ENCODE peak calls at places on chromosomes 13 and 19, in six cellular contexts. One of them, this sample, is unnamed. For H3K9me3, the result is how much of the 10 kb centered on the place peaks cover.

GRCh38 chr19:17681505-17682125 is 6.5 kb downstream of the UNC13A start:
- DNase-seq in HCT116: no peak
- DNase-seq in body of pancreas: no peak
- DNase-seq in RWPE2: no peak
- DNase-seq in left ventricle myocardium inferior: peak
- DNase-seq in transverse colon: no peak
- DNase-seq in this sample: peak

GRCh38 chr13:70347947-70348620 is 239.8 kb upstream of the KLHL1 start:
- DNase-seq in body of pancreas: peak
- DNase-seq in transverse colon: no peak
- DNase-seq in RWPE2: no peak
- DNase-seq in left ventricle myocardium inferior: no peak
- DNase-seq in HCT116: no peak
- DNase-seq in this sample: no peak

GRCh38 chr13:25686831-25687495 is 315.2 kb downstream of the ATP8A2 start:
- DNase-seq in body of pancreas: no peak
- DNase-seq in RWPE2: no peak
- DNase-seq in transverse colon: no peak
- DNase-seq in HCT116: no peak
- DNase-seq in left ventricle myocardium inferior: no peak
- DNase-seq in this sample: no peak

GRCh38 chr13:37429976-37430375 is 168.6 kb downstream of the POSTN start:
- DNase-seq in left ventricle myocardium inferior: no peak
- DNase-seq in body of pancreas: no peak
- DNase-seq in transverse colon: no peak
- DNase-seq in HCT116: no peak
- DNase-seq in RWPE2: no peak
- DNase-seq in this sample: peak

GRCh38 chr19:29098863-29099481 is 114.0 kb downstream of the UQCRFS1 start:
- DNase-seq in transverse colon: peak
- DNase-seq in left ventricle myocardium inferior: peak
- DNase-seq in HCT116: no peak
- DNase-seq in body of pancreas: peak
- DNase-seq in RWPE2: peak
- DNase-seq in this sample: peak

GRCh38 chr19:14434157-14434501 is 1.0 kb downstream of the PKN1 start:
- DNase-seq in RWPE2: no peak
- DNase-seq in transverse colon: no peak
- DNase-seq in left ventricle myocardium inferior: no peak
- DNase-seq in body of pancreas: peak
- DNase-seq in HCT116: no peak
- DNase-seq in this sample: no peak

GRCh38 chr19:10339380-10339960 is at the start of gene ICAM3:
- DNase-seq in HCT116: no peak
- DNase-seq in left ventricle myocardium inferior: peak
- DNase-seq in RWPE2: no peak
- DNase-seq in body of pancreas: no peak
- DNase-seq in transverse colon: peak
- DNase-seq in this sample: no peak

GRCh38 chr13:113464476-113464875 is 11.2 kb upstream of the ADPRHL1 start:
- DNase-seq in left ventricle myocardium inferior: no peak
- DNase-seq in body of pancreas: no peak
- DNase-seq in RWPE2: no peak
- DNase-seq in transverse colon: no peak
- DNase-seq in HCT116: no peak
- DNase-seq in this sample: no peak

GRCh38 chr19:30060872-30061556 is 119.0 kb downstream of the URI1 start:
- DNase-seq in left ventricle myocardium inferior: no peak
- DNase-seq in RWPE2: no peak
- DNase-seq in transverse colon: no peak
- DNase-seq in body of pancreas: no peak
- DNase-seq in HCT116: no peak
- DNase-seq in this sample: no peak

GRCh38 chr19:56973713-56974553 is 133.4 kb upstream of the PEG3 start:
- DNase-seq in transverse colon: no peak
- DNase-seq in body of pancreas: no peak
- DNase-seq in HCT116: no peak
- DNase-seq in RWPE2: no peak
- DNase-seq in left ventricle myocardium inferior: no peak
- DNase-seq in this sample: no peak

GRCh38 chr19:10981496-10981895 is 20.7 kb downstream of the SMARCA4 start:
- DNase-seq in HCT116: no peak
- DNase-seq in body of pancreas: no peak
- DNase-seq in RWPE2: no peak
- DNase-seq in transverse colon: no peak
- DNase-seq in left ventricle myocardium inferior: no peak
- DNase-seq in this sample: no peak

GRCh38 chr13:47865883-47866282 is 135.2 kb downstream of the SUCLA2 start:
- DNase-seq in HCT116: no peak
- DNase-seq in transverse colon: no peak
- DNase-seq in RWPE2: no peak
- DNase-seq in body of pancreas: no peak
- DNase-seq in left ventricle myocardium inferior: no peak
- DNase-seq in this sample: no peak

GRCh38 chr19:41844601-41845000 is at the start of gene LYPD4:
- DNase-seq in left ventricle myocardium inferior: no peak
- DNase-seq in RWPE2: no peak
- DNase-seq in HCT116: no peak
- DNase-seq in body of pancreas: no peak
- DNase-seq in transverse colon: no peak
- DNase-seq in this sample: no peak

GRCh38 chr19:46533085-46534081 is 37.7 kb upstream of the PNMA8B start:
- DNase-seq in RWPE2: no peak
- DNase-seq in transverse colon: no peak
- DNase-seq in HCT116: no peak
- DNase-seq in left ventricle myocardium inferior: no peak
- DNase-seq in body of pancreas: no peak
- DNase-seq in this sample: no peak

GRCh38 chr19:6060600-6061391 is 49.5 kb downstream of the RFX2 start:
- DNase-seq in body of pancreas: no peak
- DNase-seq in transverse colon: no peak
- DNase-seq in left ventricle myocardium inferior: no peak
- DNase-seq in HCT116: no peak
- DNase-seq in RWPE2: peak
- DNase-seq in this sample: no peak

GRCh38 chr13:42865703-42866102 is 84.3 kb downstream of the FAM216B start:
- DNase-seq in RWPE2: no peak
- DNase-seq in body of pancreas: no peak
- DNase-seq in left ventricle myocardium inferior: no peak
- DNase-seq in transverse colon: no peak
- DNase-seq in HCT116: no peak
- DNase-seq in this sample: no peak

GRCh38 chr13:44668707-44669106 is 92.6 kb upstream of the TSC22D1 start:
- DNase-seq in HCT116: no peak
- DNase-seq in transverse colon: no peak
- DNase-seq in body of pancreas: no peak
- DNase-seq in RWPE2: no peak
- DNase-seq in left ventricle myocardium inferior: no peak
- DNase-seq in this sample: no peak

DNA sequence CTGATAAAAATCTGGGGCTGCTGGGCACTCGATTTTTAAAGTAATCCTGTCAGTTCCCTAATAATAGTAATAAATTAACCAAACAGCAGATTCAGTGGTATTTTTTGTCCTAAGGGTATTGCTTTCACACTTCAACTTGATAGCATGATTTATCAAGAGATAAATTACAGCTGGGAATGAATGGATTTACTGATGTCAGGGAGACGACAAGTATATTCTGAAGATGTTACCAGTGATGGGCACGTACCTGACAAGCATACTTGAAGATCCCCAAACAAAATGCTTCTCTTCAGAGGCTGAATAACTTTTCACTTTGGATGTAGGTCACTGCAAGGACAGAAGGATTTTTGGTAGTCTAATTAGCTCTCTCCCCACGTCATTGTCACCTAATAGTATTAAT is 82.0 kb downstream of the OLFM4 start:
- DNase-seq in body of pancreas: no peak
- DNase-seq in left ventricle myocardium inferior: no peak
- DNase-seq in HCT116: no peak
- DNase-seq in RWPE2: no peak
- DNase-seq in transverse colon: no peak
- DNase-seq in this sample: no peak
- H3K4me3 ChIP-seq in body of pancreas: no peak
- H3K4me3 ChIP-seq in left ventricle myocardium inferior: no peak
- H3K4me3 ChIP-seq in HCT116: no peak
- H3K4me3 ChIP-seq in RWPE2: no peak
- H3K4me3 ChIP-seq in transverse colon: no peak
- H3K4me3 ChIP-seq in this sample: no peak

GRCh38 chr19:58294743-58295374 is 10.3 kb upstream of the ERVK3-1 start:
- DNase-seq in left ventricle myocardium inferior: no peak
- DNase-seq in HCT116: no peak
- DNase-seq in transverse colon: no peak
- DNase-seq in RWPE2: no peak
- DNase-seq in body of pancreas: no peak
- DNase-seq in this sample: no peak
- H3K9me3 ChIP-seq in left ventricle myocardium inferior: half or more
- H3K9me3 ChIP-seq in HCT116: under half
- H3K9me3 ChIP-seq in transverse colon: under half
- H3K9me3 ChIP-seq in RWPE2: under half
- H3K9me3 ChIP-seq in body of pancreas: under half
- H3K9me3 ChIP-seq in this sample: under half

GRCh38 chr13:95608640-95609280 is 35.7 kb downstream of the DZIP1 start:
- DNase-seq in RWPE2: no peak
- DNase-seq in transverse colon: no peak
- DNase-seq in left ventricle myocardium inferior: no peak
- DNase-seq in HCT116: no peak
- DNase-seq in body of pancreas: no peak
- DNase-seq in this sample: no peak

GRCh38 chr13:95603887-95604533 is 40.5 kb downstream of the DZIP1 start:
- DNase-seq in left ventricle myocardium inferior: no peak
- DNase-seq in transverse colon: peak
- DNase-seq in body of pancreas: peak
- DNase-seq in HCT116: no peak
- DNase-seq in RWPE2: peak
- DNase-seq in this sample: no peak

GRCh38 chr13:95604534-95604915 is 40.0 kb downstream of the DZIP1 start:
- DNase-seq in RWPE2: no peak
- DNase-seq in transverse colon: no peak
- DNase-seq in left ventricle myocardium inferior: no peak
- DNase-seq in HCT116: no peak
- DNase-seq in body of pancreas: no peak
- DNase-seq in this sample: no peak

GRCh38 chr13:95605426-95606125 is 38.9 kb downstream of the DZIP1 start:
- DNase-seq in RWPE2: no peak
- DNase-seq in body of pancreas: no peak
- DNase-seq in HCT116: no peak
- DNase-seq in transverse colon: no peak
- DNase-seq in left ventricle myocardium inferior: no peak
- DNase-seq in this sample: no peak

DNA sequence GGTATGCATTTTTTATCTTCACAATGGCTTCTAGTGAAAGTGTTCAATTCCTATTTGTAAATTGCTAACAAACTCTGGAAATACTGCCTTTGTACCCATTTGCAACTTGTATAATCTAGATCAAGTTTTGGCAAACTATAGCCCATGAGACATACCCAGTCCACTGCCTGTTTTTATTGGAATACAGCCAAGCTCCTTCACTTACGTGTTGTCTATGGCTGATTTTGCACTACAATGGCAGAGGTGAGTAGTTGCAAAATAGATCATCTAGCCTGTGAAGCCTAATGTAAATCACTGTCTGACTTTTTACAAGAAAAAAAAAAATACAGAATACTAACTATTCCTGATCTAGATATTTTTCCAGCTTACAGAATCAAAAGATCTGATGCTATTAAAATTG is 37.1 kb downstream of the DZIP1 start:
- DNase-seq in left ventricle myocardium inferior: no peak
- DNase-seq in HCT116: no peak
- DNase-seq in RWPE2: no peak
- DNase-seq in transverse colon: no peak
- DNase-seq in body of pancreas: no peak
- DNase-seq in this sample: peak
- TF ChIP-seq CTCF in left ventricle myocardium inferior: no peak
- TF ChIP-seq CTCF in HCT116: no peak
- TF ChIP-seq CTCF in RWPE2: no peak
- TF ChIP-seq CTCF in transverse colon: no peak
- TF ChIP-seq CTCF in body of pancreas: no peak
- TF ChIP-seq CTCF in this sample: no peak

GRCh38 chr19:40279761-40280607 is 5.2 kb downstream of the AKT2 start:
- DNase-seq in transverse colon: no peak
- DNase-seq in body of pancreas: no peak
- DNase-seq in left ventricle myocardium inferior: no peak
- DNase-seq in RWPE2: no peak
- DNase-seq in HCT116: no peak
- DNase-seq in this sample: no peak
- H3K4me3 ChIP-seq in transverse colon: no peak
- H3K4me3 ChIP-seq in body of pancreas: no peak
- H3K4me3 ChIP-seq in left ventricle myocardium inferior: peak
- H3K4me3 ChIP-seq in RWPE2: no peak
- H3K4me3 ChIP-seq in HCT116: no peak
- H3K4me3 ChIP-seq in this sample: no peak

GRCh38 chr13:80454245-80454644 is 113.3 kb upstream of the SPRY2 start:
- DNase-seq in body of pancreas: no peak
- DNase-seq in RWPE2: no peak
- DNase-seq in transverse colon: no peak
- DNase-seq in HCT116: no peak
- DNase-seq in left ventricle myocardium inferior: no peak
- DNase-seq in this sample: peak

GRCh38 chr13:80448725-80449124 is 107.8 kb upstream of the SPRY2 start:
- DNase-seq in RWPE2: no peak
- DNase-seq in transverse colon: no peak
- DNase-seq in HCT116: no peak
- DNase-seq in left ventricle myocardium inferior: no peak
- DNase-seq in body of pancreas: no peak
- DNase-seq in this sample: no peak

GRCh38 chr13:80447747-80448146 is 106.8 kb upstream of the SPRY2 start:
- DNase-seq in RWPE2: no peak
- DNase-seq in HCT116: no peak
- DNase-seq in transverse colon: no peak
- DNase-seq in left ventricle myocardium inferior: no peak
- DNase-seq in body of pancreas: no peak
- DNase-seq in this sample: no peak

GRCh38 chr13:80452279-80452678 is 111.4 kb upstream of the SPRY2 start:
- DNase-seq in transverse colon: no peak
- DNase-seq in HCT116: no peak
- DNase-seq in body of pancreas: no peak
- DNase-seq in RWPE2: no peak
- DNase-seq in left ventricle myocardium inferior: no peak
- DNase-seq in this sample: no peak
- H3K9me3 ChIP-seq in transverse colon: under half
- H3K9me3 ChIP-seq in HCT116: under half
- H3K9me3 ChIP-seq in body of pancreas: under half
- H3K9me3 ChIP-seq in RWPE2: under half
- H3K9me3 ChIP-seq in left ventricle myocardium inferior: under half
- H3K9me3 ChIP-seq in this sample: under half

GRCh38 chr19:58406818-58407657 is 1.4 kb upstream of the ZNF584 start:
- DNase-seq in HCT116: no peak
- DNase-seq in left ventricle myocardium inferior: no peak
- DNase-seq in RWPE2: no peak
- DNase-seq in transverse colon: no peak
- DNase-seq in body of pancreas: no peak
- DNase-seq in this sample: no peak
- TF ChIP-seq CTCF in HCT116: no peak
- TF ChIP-seq CTCF in left ventricle myocardium inferior: peak
- TF ChIP-seq CTCF in RWPE2: peak
- TF ChIP-seq CTCF in transverse colon: peak
- TF ChIP-seq CTCF in body of pancreas: peak
- TF ChIP-seq CTCF in this sample: peak

DNA sequence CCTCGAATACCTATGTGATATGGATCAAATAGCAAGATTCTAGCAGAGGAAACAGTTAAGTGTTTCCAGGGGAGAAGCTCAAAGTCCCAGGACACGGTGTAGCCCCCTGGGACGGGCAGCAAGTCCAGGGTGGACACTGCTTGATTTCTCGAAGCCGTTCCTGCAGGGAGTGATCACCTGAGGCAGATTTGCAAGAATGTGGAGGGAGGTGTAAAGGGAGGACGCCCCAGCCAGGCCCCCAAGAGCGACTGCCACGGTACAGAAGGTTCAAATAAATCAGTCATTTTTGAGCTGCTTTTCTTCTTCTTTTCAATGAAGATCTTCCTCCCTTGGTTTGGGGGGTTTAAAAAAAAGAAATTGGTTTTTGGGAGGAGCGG is 41.4 kb downstream of the KLF2 start:
- DNase-seq in transverse colon: no peak
- DNase-seq in HCT116: no peak
- DNase-seq in RWPE2: no peak
- DNase-seq in body of pancreas: no peak
- DNase-seq in left ventricle myocardium inferior: no peak
- DNase-seq in this sample: no peak
- H3K4me3 ChIP-seq in transverse colon: no peak
- H3K4me3 ChIP-seq in HCT116: no peak
- H3K4me3 ChIP-seq in RWPE2: no peak
- H3K4me3 ChIP-seq in body of pancreas: no peak
- H3K4me3 ChIP-seq in left ventricle myocardium inferior: no peak
- H3K4me3 ChIP-seq in this sample: no peak

This sample was measured in cardiac muscle cell.